ENCODE peak calls at places on chromosomes 3 and 15, in ten cellular contexts. One of them, this sample, is unnamed.

GRCh38 chr3:187926620-187927019 is 181.4 kb upstream of the BCL6 start:
- DNase-seq in mucosa of descending colon: no peak
- DNase-seq in cardiac fibroblast: no peak
- DNase-seq in heart left ventricle: no peak
- DNase-seq in retinal pigment epithelial cell: no peak
- DNase-seq in BJ: no peak
- DNase-seq in brain microvascular endothelial cell: no peak
- DNase-seq in fibroblast of pulmonary artery: no peak
- DNase-seq in fibroblast of lung: no peak
- DNase-seq in GM23248: no peak
- DNase-seq in this sample: no peak

GRCh38 chr3:126773167-126773566 is 69.1 kb downstream of the CHCHD6 start:
- DNase-seq in fibroblast of lung: no peak
- DNase-seq in GM23248: no peak
- DNase-seq in cardiac fibroblast: no peak
- DNase-seq in heart left ventricle: no peak
- DNase-seq in mucosa of descending colon: no peak
- DNase-seq in retinal pigment epithelial cell: no peak
- DNase-seq in brain microvascular endothelial cell: no peak
- DNase-seq in BJ: no peak
- DNase-seq in fibroblast of pulmonary artery: no peak
- DNase-seq in this sample: no peak

GRCh38 chr3:180420804-180421203 is 181.2 kb upstream of the TTC14 start:
- DNase-seq in brain microvascular endothelial cell: no peak
- DNase-seq in fibroblast of pulmonary artery: peak
- DNase-seq in GM23248: peak
- DNase-seq in cardiac fibroblast: peak
- DNase-seq in retinal pigment epithelial cell: no peak
- DNase-seq in mucosa of descending colon: no peak
- DNase-seq in BJ: no peak
- DNase-seq in heart left ventricle: no peak
- DNase-seq in fibroblast of lung: peak
- DNase-seq in this sample: no peak

GRCh38 chr15:58410353-58410752 is 21.4 kb upstream of the LIPC start:
- DNase-seq in BJ: no peak
- DNase-seq in brain microvascular endothelial cell: no peak
- DNase-seq in heart left ventricle: no peak
- DNase-seq in mucosa of descending colon: no peak
- DNase-seq in cardiac fibroblast: no peak
- DNase-seq in fibroblast of pulmonary artery: peak
- DNase-seq in GM23248: peak
- DNase-seq in fibroblast of lung: peak
- DNase-seq in retinal pigment epithelial cell: no peak
- DNase-seq in this sample: no peak

GRCh38 chr3:163601426-163601825 is 1476.9 kb downstream of the SI start:
- DNase-seq in BJ: no peak
- DNase-seq in mucosa of descending colon: no peak
- DNase-seq in retinal pigment epithelial cell: no peak
- DNase-seq in GM23248: no peak
- DNase-seq in fibroblast of lung: no peak
- DNase-seq in cardiac fibroblast: peak
- DNase-seq in heart left ventricle: no peak
- DNase-seq in fibroblast of pulmonary artery: no peak
- DNase-seq in brain microvascular endothelial cell: no peak
- DNase-seq in this sample: no peak

GRCh38 chr15:25508369-25509002 is 69.7 kb upstream of the UBE3A start:
- DNase-seq in brain microvascular endothelial cell: peak
- DNase-seq in cardiac fibroblast: peak
- DNase-seq in heart left ventricle: no peak
- DNase-seq in GM23248: peak
- DNase-seq in mucosa of descending colon: no peak
- DNase-seq in fibroblast of pulmonary artery: peak
- DNase-seq in fibroblast of lung: peak
- DNase-seq in retinal pigment epithelial cell: no peak
- DNase-seq in BJ: no peak
- DNase-seq in this sample: peak

GRCh38 chr15:22227961-22228762 is 147.8 kb downstream of the OR4M2 start:
- DNase-seq in brain microvascular endothelial cell: no peak
- DNase-seq in retinal pigment epithelial cell: no peak
- DNase-seq in cardiac fibroblast: no peak
- DNase-seq in heart left ventricle: peak
- DNase-seq in fibroblast of lung: no peak
- DNase-seq in mucosa of descending colon: no peak
- DNase-seq in GM23248: no peak
- DNase-seq in BJ: no peak
- DNase-seq in fibroblast of pulmonary artery: no peak
- DNase-seq in this sample: no peak

GRCh38 chr15:80563372-80563997 is 131.6 kb upstream of the ABHD17C start:
- DNase-seq in fibroblast of pulmonary artery: no peak
- DNase-seq in GM23248: no peak
- DNase-seq in BJ: no peak
- DNase-seq in heart left ventricle: no peak
- DNase-seq in mucosa of descending colon: no peak
- DNase-seq in fibroblast of lung: no peak
- DNase-seq in retinal pigment epithelial cell: no peak
- DNase-seq in cardiac fibroblast: no peak
- DNase-seq in brain microvascular endothelial cell: no peak
- DNase-seq in this sample: no peak

GRCh38 chr15:70787001-70787400 is 23.6 kb upstream of the UACA start:
- DNase-seq in retinal pigment epithelial cell: no peak
- DNase-seq in BJ: no peak
- DNase-seq in cardiac fibroblast: no peak
- DNase-seq in brain microvascular endothelial cell: no peak
- DNase-seq in mucosa of descending colon: no peak
- DNase-seq in GM23248: no peak
- DNase-seq in fibroblast of pulmonary artery: no peak
- DNase-seq in heart left ventricle: no peak
- DNase-seq in fibroblast of lung: no peak
- DNase-seq in this sample: no peak

GRCh38 chr3:171026584-171027293 is at the start of gene SLC2A2:
- DNase-seq in GM23248: no peak
- DNase-seq in mucosa of descending colon: no peak
- DNase-seq in retinal pigment epithelial cell: no peak
- DNase-seq in fibroblast of pulmonary artery: no peak
- DNase-seq in BJ: no peak
- DNase-seq in brain microvascular endothelial cell: no peak
- DNase-seq in cardiac fibroblast: no peak
- DNase-seq in heart left ventricle: no peak
- DNase-seq in fibroblast of lung: no peak
- DNase-seq in this sample: no peak

GRCh38 chr15:85482896-85483295 is 102.5 kb downstream of the AKAP13 start:
- DNase-seq in retinal pigment epithelial cell: no peak
- DNase-seq in brain microvascular endothelial cell: peak
- DNase-seq in heart left ventricle: no peak
- DNase-seq in fibroblast of lung: peak
- DNase-seq in mucosa of descending colon: no peak
- DNase-seq in GM23248: peak
- DNase-seq in fibroblast of pulmonary artery: peak
- DNase-seq in cardiac fibroblast: peak
- DNase-seq in BJ: peak
- DNase-seq in this sample: peak

GRCh38 chr3:58404396-58404795 is 29.2 kb downstream of the PDHB start:
- DNase-seq in mucosa of descending colon: no peak
- DNase-seq in GM23248: peak
- DNase-seq in BJ: no peak
- DNase-seq in brain microvascular endothelial cell: peak
- DNase-seq in retinal pigment epithelial cell: peak
- DNase-seq in fibroblast of pulmonary artery: peak
- DNase-seq in fibroblast of lung: peak
- DNase-seq in heart left ventricle: no peak
- DNase-seq in cardiac fibroblast: peak
- DNase-seq in this sample: peak

GRCh38 chr3:155012584-155012983 is 67.5 kb upstream of the MME start:
- DNase-seq in retinal pigment epithelial cell: no peak
- DNase-seq in brain microvascular endothelial cell: no peak
- DNase-seq in fibroblast of lung: no peak
- DNase-seq in fibroblast of pulmonary artery: no peak
- DNase-seq in mucosa of descending colon: no peak
- DNase-seq in GM23248: no peak
- DNase-seq in cardiac fibroblast: no peak
- DNase-seq in BJ: no peak
- DNase-seq in heart left ventricle: no peak
- DNase-seq in this sample: no peak

GRCh38 chr3:10408680-10409079 is 87.8 kb upstream of the SEC13 start:
- DNase-seq in fibroblast of pulmonary artery: peak
- DNase-seq in GM23248: peak
- DNase-seq in BJ: no peak
- DNase-seq in cardiac fibroblast: peak
- DNase-seq in retinal pigment epithelial cell: no peak
- DNase-seq in mucosa of descending colon: no peak
- DNase-seq in fibroblast of lung: no peak
- DNase-seq in heart left ventricle: no peak
- DNase-seq in brain microvascular endothelial cell: peak
- DNase-seq in this sample: no peak

GRCh38 chr15:66840615-66841014 is 138.6 kb downstream of the SMAD6 start:
- DNase-seq in cardiac fibroblast: no peak
- DNase-seq in fibroblast of lung: no peak
- DNase-seq in heart left ventricle: no peak
- DNase-seq in GM23248: no peak
- DNase-seq in fibroblast of pulmonary artery: no peak
- DNase-seq in retinal pigment epithelial cell: no peak
- DNase-seq in brain microvascular endothelial cell: no peak
- DNase-seq in mucosa of descending colon: no peak
- DNase-seq in BJ: no peak
- DNase-seq in this sample: no peak

GRCh38 chr15:66842710-66843441 is 140.8 kb downstream of the SMAD6 start:
- DNase-seq in GM23248: peak
- DNase-seq in retinal pigment epithelial cell: peak
- DNase-seq in cardiac fibroblast: peak
- DNase-seq in mucosa of descending colon: peak
- DNase-seq in BJ: no peak
- DNase-seq in brain microvascular endothelial cell: peak
- DNase-seq in fibroblast of lung: peak
- DNase-seq in fibroblast of pulmonary artery: peak
- DNase-seq in heart left ventricle: peak
- DNase-seq in this sample: peak

GRCh38 chr15:66843581-66843980 is 141.5 kb downstream of the SMAD6 start:
- DNase-seq in brain microvascular endothelial cell: no peak
- DNase-seq in fibroblast of pulmonary artery: no peak
- DNase-seq in cardiac fibroblast: no peak
- DNase-seq in retinal pigment epithelial cell: no peak
- DNase-seq in GM23248: no peak
- DNase-seq in heart left ventricle: no peak
- DNase-seq in mucosa of descending colon: no peak
- DNase-seq in fibroblast of lung: no peak
- DNase-seq in BJ: no peak
- DNase-seq in this sample: no peak

GRCh38 chr15:66844041-66844746 is 142.2 kb downstream of the SMAD6 start:
- DNase-seq in fibroblast of lung: no peak
- DNase-seq in cardiac fibroblast: no peak
- DNase-seq in retinal pigment epithelial cell: no peak
- DNase-seq in BJ: no peak
- DNase-seq in heart left ventricle: no peak
- DNase-seq in mucosa of descending colon: no peak
- DNase-seq in fibroblast of pulmonary artery: no peak
- DNase-seq in brain microvascular endothelial cell: no peak
- DNase-seq in GM23248: no peak
- DNase-seq in this sample: no peak

GRCh38 chr15:66841953-66842681 is 140.1 kb downstream of the SMAD6 start:
- DNase-seq in cardiac fibroblast: peak
- DNase-seq in brain microvascular endothelial cell: peak
- DNase-seq in mucosa of descending colon: peak
- DNase-seq in GM23248: peak
- DNase-seq in fibroblast of pulmonary artery: peak
- DNase-seq in retinal pigment epithelial cell: peak
- DNase-seq in heart left ventricle: peak
- DNase-seq in BJ: peak
- DNase-seq in fibroblast of lung: peak
- DNase-seq in this sample: peak
- H3K4me3 ChIP-seq in cardiac fibroblast: peak
- H3K4me3 ChIP-seq in brain microvascular endothelial cell: peak
- H3K4me3 ChIP-seq in mucosa of descending colon: peak
- H3K4me3 ChIP-seq in GM23248: peak
- H3K4me3 ChIP-seq in fibroblast of pulmonary artery: peak
- H3K4me3 ChIP-seq in retinal pigment epithelial cell: peak
- H3K4me3 ChIP-seq in heart left ventricle: peak
- H3K4me3 ChIP-seq in BJ: peak
- H3K4me3 ChIP-seq in fibroblast of lung: peak
- H3K4me3 ChIP-seq in this sample: peak

DNA sequence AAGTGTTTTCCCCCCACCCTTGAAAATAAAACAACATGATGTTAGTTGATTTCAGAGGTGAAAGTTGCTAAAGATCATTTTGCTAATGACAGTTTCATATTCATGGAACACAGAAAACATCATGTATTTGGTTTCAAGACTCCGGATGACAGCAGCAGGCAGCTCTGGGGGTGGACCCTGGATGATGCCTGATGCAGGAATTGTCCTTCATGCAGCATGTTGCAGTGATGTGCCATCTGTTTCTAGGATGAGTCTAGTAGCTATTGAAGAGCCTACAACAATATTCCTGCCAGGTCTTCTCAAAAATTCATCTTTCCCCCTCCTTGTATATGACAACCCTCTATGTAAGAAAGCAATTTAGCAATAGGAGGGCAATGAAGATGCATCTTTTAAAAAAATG is 108.3 kb downstream of the SV2B start:
- DNase-seq in retinal pigment epithelial cell: no peak
- DNase-seq in BJ: no peak
- DNase-seq in fibroblast of lung: no peak
- DNase-seq in GM23248: no peak
- DNase-seq in brain microvascular endothelial cell: no peak
- DNase-seq in heart left ventricle: no peak
- DNase-seq in mucosa of descending colon: no peak
- DNase-seq in cardiac fibroblast: no peak
- DNase-seq in fibroblast of pulmonary artery: no peak
- DNase-seq in this sample: no peak
- H3K4me3 ChIP-seq in retinal pigment epithelial cell: no peak
- H3K4me3 ChIP-seq in BJ: no peak
- H3K4me3 ChIP-seq in fibroblast of lung: no peak
- H3K4me3 ChIP-seq in GM23248: no peak
- H3K4me3 ChIP-seq in brain microvascular endothelial cell: no peak
- H3K4me3 ChIP-seq in heart left ventricle: no peak
- H3K4me3 ChIP-seq in mucosa of descending colon: no peak
- H3K4me3 ChIP-seq in cardiac fibroblast: no peak
- H3K4me3 ChIP-seq in fibroblast of pulmonary artery: no peak
- H3K4me3 ChIP-seq in this sample: no peak

DNA sequence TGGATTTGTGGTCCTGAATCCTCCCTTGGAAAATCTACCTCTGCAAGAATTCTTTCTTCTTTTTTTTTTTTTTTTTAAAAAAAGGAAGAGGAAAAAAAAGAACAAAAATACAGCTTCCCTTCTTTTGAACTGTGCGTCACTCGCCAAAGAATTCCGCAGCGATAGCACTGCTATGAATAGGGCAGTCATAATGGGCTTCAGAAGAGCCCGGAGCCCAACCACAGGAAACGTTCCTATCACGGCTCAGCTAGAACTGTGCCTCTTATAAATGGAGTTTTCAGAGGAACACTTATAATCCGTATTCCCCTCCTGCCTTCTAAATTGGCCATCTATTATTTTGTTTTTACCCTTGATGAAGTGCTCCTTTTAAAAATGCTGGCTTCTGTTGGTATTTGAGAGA is 227.7 kb downstream of the ADAMTS17 start:
- DNase-seq in mucosa of descending colon: no peak
- DNase-seq in fibroblast of lung: peak
- DNase-seq in cardiac fibroblast: peak
- DNase-seq in heart left ventricle: peak
- DNase-seq in BJ: no peak
- DNase-seq in GM23248: peak
- DNase-seq in fibroblast of pulmonary artery: peak
- DNase-seq in retinal pigment epithelial cell: peak
- DNase-seq in brain microvascular endothelial cell: peak
- DNase-seq in this sample: peak
- H3K4me3 ChIP-seq in mucosa of descending colon: no peak
- H3K4me3 ChIP-seq in fibroblast of lung: peak
- H3K4me3 ChIP-seq in cardiac fibroblast: peak
- H3K4me3 ChIP-seq in heart left ventricle: peak
- H3K4me3 ChIP-seq in BJ: no peak
- H3K4me3 ChIP-seq in GM23248: no peak
- H3K4me3 ChIP-seq in fibroblast of pulmonary artery: peak
- H3K4me3 ChIP-seq in retinal pigment epithelial cell: peak
- H3K4me3 ChIP-seq in brain microvascular endothelial cell: peak
- H3K4me3 ChIP-seq in this sample: no peak

GRCh38 chr15:67086650-67086941 is 21.2 kb downstream of the SMAD3 start:
- DNase-seq in mucosa of descending colon: no peak
- DNase-seq in brain microvascular endothelial cell: no peak
- DNase-seq in GM23248: no peak
- DNase-seq in fibroblast of lung: no peak
- DNase-seq in fibroblast of pulmonary artery: no peak
- DNase-seq in cardiac fibroblast: no peak
- DNase-seq in heart left ventricle: no peak
- DNase-seq in retinal pigment epithelial cell: no peak
- DNase-seq in BJ: no peak
- DNase-seq in this sample: no peak
- H3K4me3 ChIP-seq in mucosa of descending colon: no peak
- H3K4me3 ChIP-seq in brain microvascular endothelial cell: no peak
- H3K4me3 ChIP-seq in GM23248: no peak
- H3K4me3 ChIP-seq in fibroblast of lung: no peak
- H3K4me3 ChIP-seq in fibroblast of pulmonary artery: no peak
- H3K4me3 ChIP-seq in cardiac fibroblast: no peak
- H3K4me3 ChIP-seq in heart left ventricle: no peak
- H3K4me3 ChIP-seq in retinal pigment epithelial cell: no peak
- H3K4me3 ChIP-seq in BJ: no peak
- H3K4me3 ChIP-seq in this sample: no peak

This sample was measured in skeletal muscle cell.